ENCODE peak calls at places on chromosomes 2 and 18, in six cellular contexts. S is HCT116, F is heart left ventricle, M is HepG2, O is ovary, U is gastrocnemius medialis. R is an unnamed sample.

GRCh38 chr2:161273038-161273760 is 35.0 kb upstream of the PSMD14 start:
- DNase-seq in M (peak), O (no peak), U (no peak), S (peak), F (no peak), R (no peak)

GRCh38 chr2:236215196-236215595 is 47.0 kb upstream of the GBX2 start:
- DNase-seq in O (no peak), S (no peak), F (no peak), M (no peak), U (no peak), R (no peak)

GRCh38 chr2:171864357-171864985 is 29.6 kb downstream of the SLC25A12 start:
- DNase-seq in F (peak), U (peak), S (no peak), O (no peak), M (no peak), R (no peak)

GRCh38 chr2:127768775-127769479 is 42.0 kb downstream of the WDR33 start:
- DNase-seq in U (peak), S (no peak), O (no peak), M (no peak), F (no peak), R (no peak)

GRCh38 chr18:36397033-36397432 is 99.5 kb downstream of the FHOD3 start:
- DNase-seq in M (no peak), S (no peak), O (no peak), U (no peak), F (no peak), R (no peak)

GRCh38 chr2:153819501-153819900 is 52.2 kb upstream of the GALNT13 start:
- DNase-seq in U (no peak), F (no peak), O (no peak), M (no peak), S (no peak), R (no peak)

GRCh38 chr2:208545398-208546042 is 138.9 kb downstream of the PTH2R start:
- DNase-seq in F (no peak), U (no peak), S (no peak), M (no peak), O (no peak), R (no peak)

GRCh38 chr2:212811946-212812345 is 273.3 kb upstream of the ERBB4 start:
- DNase-seq in O (no peak), U (no peak), M (no peak), S (no peak), F (no peak), R (no peak)

GRCh38 chr2:199465988-199466703 is 8.4 kb upstream of the SATB2 start:
- DNase-seq in S (no peak), O (no peak), M (no peak), F (no peak), U (no peak), R (no peak)

GRCh38 chr2:126902152-126902835 is 3.6 kb downstream of the TEX51 start:
- DNase-seq in M (no peak), U (no peak), S (no peak), O (no peak), F (no peak), R (no peak)

GRCh38 chr2:210562136-210563080 is 6.0 kb downstream of the CPS1 start:
- DNase-seq in O (no peak), S (no peak), M (no peak), F (no peak), U (no peak), R (no peak)

GRCh38 chr18:26046419-26047077 is 43.9 kb downstream of the SS18 start:
- DNase-seq in M (no peak), O (no peak), S (no peak), U (no peak), F (no peak), R (no peak)

GRCh38 chr2:240530181-240530580 is 27.6 kb downstream of the ANKMY1 start:
- DNase-seq in F (no peak), S (no peak), U (no peak), O (no peak), M (no peak), R (no peak)

DNA sequence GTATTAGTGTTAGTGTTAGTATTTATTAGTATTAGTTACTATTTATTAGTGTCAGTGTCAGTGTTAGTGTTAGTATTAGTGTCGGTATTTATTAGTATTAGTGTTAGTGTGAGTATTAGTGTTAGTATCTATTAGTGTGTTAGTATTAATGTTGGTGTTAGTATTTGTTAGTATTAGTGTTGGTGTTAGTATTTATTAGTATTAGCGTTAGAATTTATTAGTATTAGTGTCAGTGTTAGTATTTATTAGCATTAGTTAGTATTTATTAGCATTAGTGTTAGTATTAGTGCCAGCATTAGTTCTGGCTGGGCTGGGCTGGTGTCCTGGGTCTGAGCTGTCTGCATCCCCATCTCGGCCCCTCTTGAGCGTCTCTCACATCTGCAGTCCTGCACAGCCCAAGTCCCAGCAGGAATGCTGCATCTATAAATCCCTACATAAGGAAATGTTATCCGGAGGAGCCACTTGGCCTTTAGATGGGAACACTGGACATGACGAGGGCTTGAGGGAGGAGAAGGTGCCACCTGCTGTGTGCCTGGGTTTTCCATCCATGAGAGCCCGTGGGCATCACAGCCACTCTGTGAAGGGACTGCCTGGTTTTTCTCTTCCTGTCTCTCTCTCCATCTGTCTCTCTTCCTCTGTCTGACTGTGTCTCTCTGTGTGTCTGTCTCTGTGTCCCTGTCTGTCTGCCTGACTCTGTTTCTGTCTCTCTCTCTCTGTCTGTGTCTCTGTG is 33.6 kb downstream of the TWIST2 start:
- DNase-seq in S (no peak), O (no peak), M (no peak), F (no peak), U (no peak), R (no peak)
- H3K27ac ChIP-seq in S (no peak), O (no peak), M (no peak), F (no peak), U (no peak), R (no peak)

GRCh38 chr2:84459028-84459943 is at the start of gene SUCLG1:
- DNase-seq in M (peak), U (peak), F (peak), S (peak), O (peak), R (peak)
- TF ChIP-seq POLR2A in M (peak), U (peak), F (peak), S (peak), O (peak), R (peak)

GRCh38 chr2:64814007-64814406 is 160.3 kb upstream of the SERTAD2 start:
- DNase-seq in F (no peak), U (no peak), O (no peak), S (no peak), M (no peak), R (no peak)

GRCh38 chr2:64819371-64819770 is 165.7 kb upstream of the SERTAD2 start:
- DNase-seq in U (no peak), F (no peak), O (no peak), M (no peak), S (no peak), R (no peak)

GRCh38 chr2:64819774-64820688 is 166.3 kb upstream of the SERTAD2 start:
- DNase-seq in U (no peak), S (no peak), O (no peak), F (no peak), M (no peak), R (no peak)

GRCh38 chr2:64818650-64819032 is 164.9 kb upstream of the SERTAD2 start:
- DNase-seq in O (no peak), U (no peak), S (no peak), M (no peak), F (no peak), R (no peak)

DNA sequence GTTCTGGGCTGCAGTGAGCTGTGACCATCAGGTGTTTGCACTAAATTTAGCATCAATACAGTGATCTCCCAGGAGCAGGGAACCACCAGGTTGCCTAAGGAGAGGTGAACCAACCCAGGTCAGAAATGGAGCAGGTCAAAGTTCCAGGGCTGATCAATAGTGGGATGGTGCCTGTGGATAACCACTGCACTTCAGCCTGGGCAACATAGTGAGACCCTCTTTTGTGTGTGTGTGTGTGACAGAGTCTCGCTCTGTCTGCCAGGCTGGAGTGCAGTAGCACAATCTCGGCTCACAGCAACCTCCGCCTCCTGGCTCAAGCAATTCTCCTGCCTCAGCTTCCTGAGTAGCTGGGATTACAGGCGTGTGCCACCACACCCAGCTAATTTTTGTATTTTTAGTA is 163.7 kb upstream of the SERTAD2 start:
- DNase-seq in M (no peak), U (no peak), F (no peak), O (no peak), S (no peak), R (no peak)
- H3K27ac ChIP-seq in M (no peak), U (no peak), F (no peak), O (no peak), S (no peak), R (no peak)

GRCh38 chr2:150404147-150404546 is 83.3 kb downstream of the RND3 start:
- DNase-seq in O (no peak), M (no peak), F (no peak), S (no peak), U (no peak), R (no peak)
- TF ChIP-seq POLR2A in O (no peak), M (no peak), F (no peak), S (no peak), U (no peak), R (no peak)

GRCh38 chr2:133456156-133456555 is 112.1 kb downstream of the NCKAP5 start:
- DNase-seq in U (no peak), O (no peak), M (no peak), S (no peak), F (no peak), R (no peak)

GRCh38 chr2:133456971-133457370 is 111.3 kb downstream of the NCKAP5 start:
- DNase-seq in M (no peak), U (no peak), O (no peak), S (no peak), F (no peak), R (no peak)

GRCh38 chr2:133458280-133458679 is 110.0 kb downstream of the NCKAP5 start:
- DNase-seq in U (no peak), S (no peak), M (no peak), O (no peak), F (no peak), R (no peak)

GRCh38 chr2:133459590-133459989 is 108.7 kb downstream of the NCKAP5 start:
- DNase-seq in O (no peak), U (no peak), M (no peak), F (no peak), S (no peak), R (no peak)

DNA sequence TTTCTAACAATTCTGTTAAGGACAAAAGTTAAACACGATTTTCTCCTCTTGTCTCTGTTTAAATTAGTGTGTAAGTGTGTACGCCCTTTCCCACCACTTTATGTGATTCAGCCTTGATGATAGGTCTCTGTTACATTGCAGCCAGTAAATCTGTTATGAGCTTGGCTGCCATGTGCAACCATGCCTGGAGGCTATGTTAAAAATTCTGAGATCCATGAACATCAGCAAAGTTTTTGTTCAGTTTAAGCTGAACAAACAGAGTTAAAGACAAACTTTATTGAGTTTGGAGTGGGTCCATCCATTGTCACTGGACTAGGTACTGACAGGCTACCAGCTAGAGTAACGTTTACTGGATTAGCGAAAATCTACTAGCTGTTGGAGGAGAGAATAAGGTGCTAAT is 110.4 kb downstream of the NCKAP5 start:
- DNase-seq in F (no peak), S (no peak), U (no peak), M (no peak), O (no peak), R (no peak)
- H3K27ac ChIP-seq in F (no peak), S (no peak), U (no peak), M (no peak), O (no peak), R (no peak)

GRCh38 chr2:135875491-135876065 is 665 bp downstream of the MCM6 start:
- DNase-seq in S (no peak), O (peak), F (peak), M (no peak), U (peak), R (peak)
- TF ChIP-seq POLR2A in S (no peak), O (no peak), F (no peak), M (no peak), U (no peak), R (no peak)

GRCh38 chr2:189762229-189762550 is 402 bp downstream of the OSGEPL1 start:
- DNase-seq in M (no peak), U (no peak), O (no peak), F (no peak), S (no peak), R (no peak)

GRCh38 chr2:189751080-189751658 is 11.4 kb downstream of the OSGEPL1 start:
- DNase-seq in F (no peak), U (no peak), O (no peak), M (peak), S (peak), R (no peak)

GRCh38 chr2:189756311-189756710 is 6.3 kb downstream of the OSGEPL1 start:
- DNase-seq in S (no peak), M (no peak), U (no peak), O (no peak), F (no peak), R (no peak)
- H3K27ac ChIP-seq in S (no peak), M (no peak), U (no peak), O (no peak), F (no peak), R (no peak)

DNA sequence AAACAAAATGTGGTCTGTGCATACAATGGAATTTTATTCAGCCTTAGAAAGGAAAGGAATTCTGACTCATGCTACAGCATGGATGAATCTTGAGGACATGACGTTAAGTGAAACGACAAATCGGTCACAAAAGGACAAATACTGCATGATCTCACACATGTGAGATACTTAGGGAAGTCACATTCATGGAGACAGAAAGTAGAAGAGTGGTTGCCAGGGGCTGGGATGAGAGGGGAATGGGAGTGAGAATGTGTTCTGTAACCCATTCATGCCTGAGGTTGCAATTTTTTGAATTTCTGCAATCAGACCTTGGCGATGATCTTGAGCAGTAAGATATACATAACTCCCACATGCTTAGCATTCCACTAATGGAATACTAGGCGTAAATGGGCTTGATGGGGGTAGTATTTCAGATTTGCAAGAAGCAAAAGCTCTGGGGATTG is 22.0 kb downstream of the FHL2 start:
- DNase-seq in S (no peak), U (no peak), O (no peak), F (no peak), M (no peak), R (no peak)
- TF ChIP-seq POLR2A in S (no peak), U (no peak), O (no peak), F (no peak), M (no peak), R (no peak)

GRCh38 chr2:26764906-26765305 is 822 bp downstream of the SLC35F6 start:
- DNase-seq in U (no peak), S (no peak), M (no peak), F (no peak), O (no peak), R (no peak)
- H3K27ac ChIP-seq in U (peak), S (peak), M (peak), F (peak), O (peak), R (peak)

GRCh38 chr18:63283305-63283704 is 36.3 kb downstream of the BCL2 start:
- DNase-seq in S (no peak), M (no peak), O (no peak), U (no peak), F (no peak), R (no peak)

GRCh38 chr18:63284861-63285260 is 34.7 kb downstream of the BCL2 start:
- DNase-seq in O (no peak), S (no peak), F (no peak), U (no peak), M (no peak), R (no peak)

GRCh38 chr18:63284173-63284765 is 35.3 kb downstream of the BCL2 start:
- DNase-seq in S (no peak), M (no peak), O (no peak), F (no peak), U (no peak), R (no peak)

GRCh38 chr18:63286926-63287325 is 32.6 kb downstream of the BCL2 start:
- DNase-seq in S (no peak), O (no peak), U (no peak), F (no peak), M (no peak), R (no peak)

GRCh38 chr18:63285332-63285731 is 34.2 kb downstream of the BCL2 start:
- DNase-seq in S (no peak), M (no peak), U (no peak), O (no peak), F (no peak), R (no peak)
- TF ChIP-seq POLR2A in S (no peak), M (no peak), U (no peak), O (no peak), F (no peak), R (no peak)

R was measured in tibial nerve.